ENCODE peak calls at places on chromosomes 5 and 9, in six cellular contexts. One of them, this sample, is unnamed.
A peak's percentile ranks its signal among the peaks of the same experiment; 100 is the strongest.

GRCh38 chr9:115057559-115057958 is 60.4 kb downstream of the TNC start:
- DNase-seq in GM23248: no peak
- DNase-seq in cardiac muscle cell: peak; percentile 80
- DNase-seq in neural progenitor cell: no peak
- DNase-seq in osteoblast: no peak
- DNase-seq in hepatocyte: no peak
- DNase-seq in this sample: no peak

GRCh38 chr5:141430332-141431113 is at the start of gene PCDHGA12:
- DNase-seq in hepatocyte: no peak
- DNase-seq in cardiac muscle cell: peak; percentile 95
- DNase-seq in GM23248: peak; percentile 92
- DNase-seq in neural progenitor cell: no peak
- DNase-seq in osteoblast: peak; percentile 98
- DNase-seq in this sample: no peak

GRCh38 chr5:156753846-156754245 is 96.2 kb upstream of the PPP1R2B start:
- DNase-seq in neural progenitor cell: no peak
- DNase-seq in GM23248: no peak
- DNase-seq in osteoblast: no peak
- DNase-seq in cardiac muscle cell: no peak
- DNase-seq in hepatocyte: no peak
- DNase-seq in this sample: no peak

GRCh38 chr9:89817186-89817960 is 212.6 kb downstream of the GADD45G start:
- DNase-seq in cardiac muscle cell: peak; percentile 27
- DNase-seq in neural progenitor cell: no peak
- DNase-seq in GM23248: no peak
- DNase-seq in hepatocyte: peak; percentile 54
- DNase-seq in osteoblast: peak; percentile 59
- DNase-seq in this sample: no peak

GRCh38 chr5:61734966-61735365 is 402.9 kb downstream of the ZSWIM6 start:
- DNase-seq in osteoblast: no peak
- DNase-seq in neural progenitor cell: no peak
- DNase-seq in GM23248: peak; percentile 20
- DNase-seq in hepatocyte: no peak
- DNase-seq in cardiac muscle cell: no peak
- DNase-seq in this sample: no peak

GRCh38 chr5:135064235-135064570 is 30.2 kb upstream of the PITX1 start:
- DNase-seq in neural progenitor cell: no peak
- DNase-seq in GM23248: no peak
- DNase-seq in cardiac muscle cell: no peak
- DNase-seq in hepatocyte: no peak
- DNase-seq in osteoblast: no peak
- DNase-seq in this sample: no peak

GRCh38 chr5:60597570-60597969 is 102.4 kb downstream of the DEPDC1B start:
- DNase-seq in osteoblast: no peak
- DNase-seq in hepatocyte: no peak
- DNase-seq in GM23248: no peak
- DNase-seq in cardiac muscle cell: no peak
- DNase-seq in neural progenitor cell: no peak
- DNase-seq in this sample: no peak

GRCh38 chr9:2290382-2290781 is 275.2 kb downstream of the SMARCA2 start:
- DNase-seq in neural progenitor cell: no peak
- DNase-seq in osteoblast: no peak
- DNase-seq in hepatocyte: no peak
- DNase-seq in GM23248: no peak
- DNase-seq in cardiac muscle cell: peak; percentile 20
- DNase-seq in this sample: no peak

GRCh38 chr9:126528967-126529366 is 84.8 kb upstream of the LMX1B start:
- DNase-seq in osteoblast: no peak
- DNase-seq in GM23248: no peak
- DNase-seq in cardiac muscle cell: no peak
- DNase-seq in neural progenitor cell: no peak
- DNase-seq in hepatocyte: no peak
- DNase-seq in this sample: no peak

GRCh38 chr5:77211013-77211690 is 672 bp downstream of the PDE8B start:
- DNase-seq in cardiac muscle cell: no peak
- DNase-seq in hepatocyte: peak; percentile 19
- DNase-seq in neural progenitor cell: peak; percentile 59
- DNase-seq in GM23248: peak; percentile 34
- DNase-seq in osteoblast: peak; percentile 53
- DNase-seq in this sample: no peak

GRCh38 chr9:132154925-132155324 is 6.9 kb upstream of the NTNG2 start:
- DNase-seq in GM23248: no peak
- DNase-seq in osteoblast: peak; percentile 14
- DNase-seq in neural progenitor cell: no peak
- DNase-seq in hepatocyte: no peak
- DNase-seq in cardiac muscle cell: no peak
- DNase-seq in this sample: no peak

GRCh38 chr5:172173771-172174170 is 14.3 kb downstream of the STK10 start:
- DNase-seq in hepatocyte: no peak
- DNase-seq in GM23248: peak; percentile 60
- DNase-seq in cardiac muscle cell: peak; percentile 67
- DNase-seq in neural progenitor cell: no peak
- DNase-seq in osteoblast: peak; percentile 93
- DNase-seq in this sample: no peak

GRCh38 chr9:93659044-93659836 is 82.9 kb downstream of the PHF2 start:
- DNase-seq in osteoblast: peak; percentile 53
- DNase-seq in GM23248: no peak
- DNase-seq in cardiac muscle cell: no peak
- DNase-seq in neural progenitor cell: no peak
- DNase-seq in hepatocyte: no peak
- DNase-seq in this sample: no peak

GRCh38 chr9:130233587-130233945 is 32.0 kb upstream of the HMCN2 start:
- DNase-seq in cardiac muscle cell: no peak
- DNase-seq in hepatocyte: no peak
- DNase-seq in neural progenitor cell: no peak
- DNase-seq in osteoblast: no peak
- DNase-seq in GM23248: no peak
- DNase-seq in this sample: no peak

GRCh38 chr5:174448662-174449061 is 275.7 kb upstream of the MSX2 start:
- DNase-seq in neural progenitor cell: no peak
- DNase-seq in cardiac muscle cell: no peak
- DNase-seq in GM23248: no peak
- DNase-seq in hepatocyte: no peak
- DNase-seq in osteoblast: no peak
- DNase-seq in this sample: no peak

GRCh38 chr5:79436224-79436623 is 77.7 kb downstream of the HOMER1 start:
- DNase-seq in neural progenitor cell: no peak
- DNase-seq in GM23248: peak; percentile 77
- DNase-seq in osteoblast: peak; percentile 85
- DNase-seq in hepatocyte: peak; percentile 8
- DNase-seq in cardiac muscle cell: peak; percentile 72
- DNase-seq in this sample: no peak

GRCh38 chr5:58407042-58407709 is 52.7 kb downstream of the PLK2 start:
- DNase-seq in GM23248: peak; percentile 86
- DNase-seq in osteoblast: peak; percentile 6
- DNase-seq in neural progenitor cell: no peak
- DNase-seq in cardiac muscle cell: peak; percentile 38
- DNase-seq in hepatocyte: no peak
- DNase-seq in this sample: no peak

GRCh38 chr9:109110326-109111014 is 9.3 kb downstream of the TMEM245 start:
- DNase-seq in neural progenitor cell: no peak
- DNase-seq in GM23248: peak; percentile 86
- DNase-seq in cardiac muscle cell: peak; percentile 67
- DNase-seq in hepatocyte: no peak
- DNase-seq in osteoblast: peak; percentile 86
- DNase-seq in this sample: no peak

GRCh38 chr5:61677220-61677619 is 345.2 kb downstream of the ZSWIM6 start:
- DNase-seq in neural progenitor cell: no peak
- DNase-seq in cardiac muscle cell: no peak
- DNase-seq in osteoblast: no peak
- DNase-seq in hepatocyte: no peak
- DNase-seq in GM23248: no peak
- DNase-seq in this sample: no peak

GRCh38 chr9:123445116-123445515 is 89.1 kb downstream of the CRB2 start:
- DNase-seq in osteoblast: no peak
- DNase-seq in cardiac muscle cell: no peak
- DNase-seq in hepatocyte: no peak
- DNase-seq in GM23248: no peak
- DNase-seq in neural progenitor cell: no peak
- DNase-seq in this sample: no peak

GRCh38 chr5:16736158-16736994 is 119.6 kb upstream of the RETREG1 start:
- DNase-seq in cardiac muscle cell: peak; percentile 93
- DNase-seq in neural progenitor cell: peak; percentile 74
- DNase-seq in hepatocyte: peak; percentile 72
- DNase-seq in osteoblast: no peak
- DNase-seq in GM23248: peak; percentile 64
- DNase-seq in this sample: peak; percentile 22

GRCh38 chr9:121528642-121529041 is 29.0 kb upstream of the GGTA1 start:
- DNase-seq in GM23248: no peak
- DNase-seq in hepatocyte: no peak
- DNase-seq in cardiac muscle cell: no peak
- DNase-seq in neural progenitor cell: no peak
- DNase-seq in osteoblast: peak; percentile 30
- DNase-seq in this sample: no peak
- H3K27ac ChIP-seq in GM23248: no peak overlapping the region
- H3K27ac ChIP-seq in hepatocyte: no peak overlapping the region
- H3K27ac ChIP-seq in cardiac muscle cell: no peak overlapping the region
- H3K27ac ChIP-seq in neural progenitor cell: no peak overlapping the region
- H3K27ac ChIP-seq in osteoblast: no peak overlapping the region
- H3K27ac ChIP-seq in this sample: no peak overlapping the region

DNA sequence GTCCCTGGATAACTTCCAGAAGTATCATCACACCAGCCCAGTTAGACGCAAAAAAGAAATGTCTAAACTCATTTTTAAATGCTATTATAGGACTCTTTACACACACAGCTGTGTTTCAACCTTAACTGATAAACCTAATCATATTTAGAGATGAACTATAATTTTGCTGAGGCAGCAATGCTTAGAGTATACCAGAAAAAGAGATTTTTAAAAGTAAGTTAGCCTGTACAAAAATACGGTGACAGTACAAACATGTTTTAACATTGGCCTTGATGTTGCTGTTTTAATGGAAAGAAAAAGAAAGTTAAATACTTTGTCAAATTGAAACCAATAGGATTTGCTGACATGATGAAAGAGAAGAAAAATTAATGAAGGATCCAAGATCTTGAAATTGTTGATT is 1341.2 kb upstream of the CDH6 start:
- DNase-seq in cardiac muscle cell: no peak
- DNase-seq in hepatocyte: no peak
- DNase-seq in osteoblast: no peak
- DNase-seq in neural progenitor cell: no peak
- DNase-seq in GM23248: no peak
- DNase-seq in this sample: no peak
- H3K27ac ChIP-seq in cardiac muscle cell: no peak overlapping the region
- H3K27ac ChIP-seq in hepatocyte: no peak overlapping the region
- H3K27ac ChIP-seq in osteoblast: no peak overlapping the region
- H3K27ac ChIP-seq in neural progenitor cell: no peak overlapping the region
- H3K27ac ChIP-seq in GM23248: no peak overlapping the region
- H3K27ac ChIP-seq in this sample: no peak overlapping the region

DNA sequence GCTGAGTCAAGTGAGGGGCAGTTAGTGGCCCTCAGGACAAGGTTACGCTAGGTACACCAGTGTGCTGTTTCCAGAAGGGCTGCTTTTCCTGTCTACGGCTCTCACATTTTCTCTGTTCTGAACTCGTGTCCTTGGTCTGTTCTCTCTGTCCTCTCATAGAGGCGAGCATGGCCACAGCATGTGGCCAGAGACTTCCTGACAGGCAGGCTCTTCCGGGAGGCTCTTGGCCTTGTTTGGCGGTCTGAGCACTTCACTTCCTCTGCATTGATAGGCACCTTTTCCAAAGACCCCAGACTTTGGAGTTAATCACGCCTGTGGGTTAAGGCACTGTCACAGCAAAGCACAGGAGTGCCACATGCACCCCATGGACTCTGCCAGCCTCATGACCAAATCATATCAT is 1.2 kb downstream of the CKMT2 start:
- DNase-seq in cardiac muscle cell: no peak
- DNase-seq in neural progenitor cell: no peak
- DNase-seq in hepatocyte: no peak
- DNase-seq in osteoblast: no peak
- DNase-seq in GM23248: no peak
- DNase-seq in this sample: no peak
- H3K27ac ChIP-seq in cardiac muscle cell: peak overlapping the region; percentile 77
- H3K27ac ChIP-seq in neural progenitor cell: no peak overlapping the region
- H3K27ac ChIP-seq in hepatocyte: no peak overlapping the region
- H3K27ac ChIP-seq in osteoblast: no peak overlapping the region
- H3K27ac ChIP-seq in GM23248: no peak overlapping the region
- H3K27ac ChIP-seq in this sample: peak overlapping the region; percentile 42

GRCh38 chr5:149416977-149417713 is 38.1 kb upstream of the IL17B start:
- DNase-seq in GM23248: no peak
- DNase-seq in osteoblast: peak; percentile 67
- DNase-seq in cardiac muscle cell: peak; percentile 58
- DNase-seq in neural progenitor cell: no peak
- DNase-seq in hepatocyte: peak; percentile 66
- DNase-seq in this sample: no peak
- H3K27ac ChIP-seq in GM23248: peak overlapping the region; percentile 16
- H3K27ac ChIP-seq in osteoblast: peak overlapping the region; percentile 92
- H3K27ac ChIP-seq in cardiac muscle cell: peak overlapping the region; percentile 100
- H3K27ac ChIP-seq in neural progenitor cell: no peak overlapping the region
- H3K27ac ChIP-seq in hepatocyte: peak overlapping the region; percentile 90
- H3K27ac ChIP-seq in this sample: peak overlapping the region; percentile 40

GRCh38 chr9:33752130-33752637 is 43.2 kb upstream of the PRSS3 start:
- DNase-seq in cardiac muscle cell: no peak
- DNase-seq in osteoblast: no peak
- DNase-seq in neural progenitor cell: no peak
- DNase-seq in hepatocyte: peak; percentile 44
- DNase-seq in GM23248: no peak
- DNase-seq in this sample: no peak

GRCh38 chr9:33750307-33750838 is 45.0 kb upstream of the PRSS3 start:
- DNase-seq in osteoblast: peak; percentile 84
- DNase-seq in cardiac muscle cell: peak; percentile 25
- DNase-seq in neural progenitor cell: no peak
- DNase-seq in GM23248: peak; percentile 67
- DNase-seq in hepatocyte: no peak
- DNase-seq in this sample: no peak

GRCh38 chr9:33748633-33749304 is 46.6 kb upstream of the PRSS3 start:
- DNase-seq in osteoblast: no peak
- DNase-seq in hepatocyte: no peak
- DNase-seq in cardiac muscle cell: no peak
- DNase-seq in GM23248: no peak
- DNase-seq in neural progenitor cell: no peak
- DNase-seq in this sample: no peak

GRCh38 chr9:33750839-33751339 is 44.5 kb upstream of the PRSS3 start:
- DNase-seq in osteoblast: peak; percentile 56
- DNase-seq in hepatocyte: no peak
- DNase-seq in cardiac muscle cell: peak; percentile 4
- DNase-seq in neural progenitor cell: no peak
- DNase-seq in GM23248: peak; percentile 54
- DNase-seq in this sample: no peak

DNA sequence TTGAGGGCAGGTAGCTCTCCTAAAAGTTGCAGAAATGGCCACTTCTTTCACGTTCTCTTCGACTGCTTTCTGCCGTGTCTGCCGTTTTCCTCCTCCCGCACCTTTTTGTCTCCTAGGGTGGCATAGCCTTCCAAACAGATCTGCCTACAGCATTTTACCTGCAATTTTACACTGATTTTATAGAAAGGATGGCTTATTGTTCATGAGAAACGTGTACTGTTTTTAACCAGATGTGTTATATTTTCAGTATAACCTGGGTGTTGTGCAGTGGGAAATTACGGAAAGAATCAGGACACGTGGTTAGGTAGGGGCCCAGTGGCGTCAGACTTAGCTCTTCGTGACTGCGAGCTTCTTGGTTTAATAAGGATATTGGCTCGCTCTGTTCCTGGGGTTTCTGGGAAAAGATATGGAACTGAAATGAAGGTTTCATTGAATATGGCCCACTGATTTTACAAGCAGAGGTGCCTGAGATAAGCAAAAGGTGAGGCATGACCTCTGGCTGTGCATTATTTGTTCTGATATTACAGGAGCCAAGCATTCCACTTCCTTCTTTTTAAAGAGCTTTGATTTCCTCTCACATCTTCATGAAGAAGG is 43.7 kb upstream of the PRSS3 start:
- DNase-seq in hepatocyte: peak; percentile 47
- DNase-seq in cardiac muscle cell: no peak
- DNase-seq in osteoblast: no peak
- DNase-seq in GM23248: no peak
- DNase-seq in neural progenitor cell: no peak
- DNase-seq in this sample: no peak
- H3K27ac ChIP-seq in hepatocyte: peak overlapping the region; percentile 96
- H3K27ac ChIP-seq in cardiac muscle cell: no peak overlapping the region
- H3K27ac ChIP-seq in osteoblast: no peak overlapping the region
- H3K27ac ChIP-seq in GM23248: no peak overlapping the region
- H3K27ac ChIP-seq in neural progenitor cell: no peak overlapping the region
- H3K27ac ChIP-seq in this sample: no peak overlapping the region